ENCODE peak calls at places on chromosomes 5 and 9, in five cellular contexts. E is cardiac fibroblast, K is kidney tubule cell, J is LoVo, L is kidney epithelial cell. D is an unnamed sample.

GRCh38 chr9:113712053-113712452 is 164.1 kb upstream of the ZNF618 start:
- DNase-seq in J (no peak), L (no peak), K (peak; percentile 32), E (peak; percentile 7), D (no peak)

GRCh38 chr5:95895771-95896170 is 65.9 kb downstream of the ELL2 start:
- DNase-seq in K (no peak), J (no peak), E (peak; percentile 68), L (no peak), D (no peak)

GRCh38 chr9:105333811-105334210 is 89.4 kb downstream of the SLC44A1 start:
- DNase-seq in K (peak; percentile 14), J (no peak), E (peak; percentile 65), L (no peak), D (no peak)

GRCh38 chr9:108184941-108185340 is 670.8 kb downstream of the ACTL7B start:
- DNase-seq in J (peak; percentile 82), K (peak; percentile 87), L (no peak), E (peak; percentile 59), D (peak; percentile 82)

GRCh38 chr5:180541710-180542109 is 47.5 kb downstream of the CNOT6 start:
- DNase-seq in L (no peak), E (no peak), J (no peak), K (no peak), D (no peak)

GRCh38 chr9:22508790-22509189 is 62.2 kb downstream of the DMRTA1 start:
- DNase-seq in L (no peak), E (no peak), K (peak; percentile 0), J (no peak), D (no peak)

GRCh38 chr5:159174511-159175168 is 34.7 kb downstream of the RNF145 start:
- DNase-seq in K (no peak), L (no peak), J (no peak), E (peak; percentile 48), D (peak; percentile 43)

GRCh38 chr5:107340631-107341030 is 330.1 kb downstream of the EFNA5 start:
- DNase-seq in L (no peak), J (no peak), E (no peak), K (peak; percentile 9), D (no peak)

GRCh38 chr5:135245521-135246499 is 153.2 kb downstream of the MACROH2A1 start:
- DNase-seq in K (peak; percentile 53), L (no peak), E (peak; percentile 71), J (no peak), D (peak; percentile 55)

GRCh38 chr9:111349766-111350165 is 19.7 kb upstream of the OR2K2 start:
- DNase-seq in E (no peak), K (no peak), L (no peak), J (peak; percentile 23), D (no peak)

GRCh38 chr5:135429326-135429725 is 17.8 kb downstream of the DCANP1 start:
- DNase-seq in E (no peak), L (no peak), K (no peak), J (no peak), D (no peak)

GRCh38 chr5:81739283-81739682 is 11.6 kb downstream of the SSBP2 start:
- DNase-seq in E (no peak), K (no peak), L (no peak), J (no peak), D (no peak)

GRCh38 chr9:116482740-116483139 is 204.4 kb upstream of the TRIM32 start:
- DNase-seq in L (no peak), K (no peak), E (no peak), J (no peak), D (peak; percentile 51)

GRCh38 chr5:6734781-6735180 is 21.5 kb downstream of the TENT4A start:
- DNase-seq in K (no peak), L (no peak), E (no peak), J (no peak), D (no peak)

GRCh38 chr9:114093761-114094505 is 5.2 kb downstream of the KIF12 start:
- DNase-seq in K (no peak), E (no peak), L (no peak), J (no peak), D (no peak)

GRCh38 chr5:138763037-138763778 is 10.0 kb downstream of the CTNNA1 start:
- DNase-seq in J (no peak), K (no peak), E (no peak), L (no peak), D (no peak)

GRCh38 chr9:20537269-20537668 is 85.0 kb downstream of the MLLT3 start:
- DNase-seq in K (no peak), E (no peak), J (no peak), L (no peak), D (no peak)

GRCh38 chr5:66171349-66172344 is 27.5 kb downstream of the SREK1 start:
- DNase-seq in E (peak; percentile 75), J (peak; percentile 54), K (peak; percentile 61), L (peak; percentile 25), D (peak; percentile 5)

GRCh38 chr5:150653145-150653761 is 7.8 kb upstream of the MYOZ3 start:
- DNase-seq in J (no peak), L (no peak), K (no peak), E (peak; percentile 51), D (no peak)

GRCh38 chr9:96008502-96009222 is 133.2 kb downstream of the ERCC6L2 start:
- DNase-seq in E (peak; percentile 27), K (peak; percentile 84), J (no peak), L (no peak), D (no peak)

GRCh38 chr9:36798350-36799065 is 225.8 kb downstream of the MELK start:
- DNase-seq in K (no peak), E (no peak), L (no peak), J (no peak), D (peak; percentile 3)

D was measured in PC-9.